ENCODE peak calls at places on chromosomes 2 and 18, in five cellular contexts. D, X, N, P and A are unnamed samples.

GRCh38 chr2:188291142-188291616 is 495 bp upstream of the GULP1 start:
- DNase-seq in D (peak), X (peak), N (no peak), P (peak), A (no peak)

GRCh38 chr2:134287323-134287722 is 33.5 kb downstream of the MGAT5 start:
- DNase-seq in D (no peak), X (no peak), N (no peak), P (no peak), A (no peak)

GRCh38 chr2:56018202-56018601 is 94.6 kb upstream of the EFEMP1 start:
- DNase-seq in D (no peak), X (no peak), N (no peak), P (no peak), A (no peak)

GRCh38 chr2:31354837-31355236 is 59.7 kb downstream of the XDH start:
- DNase-seq in D (no peak), X (peak), N (no peak), P (peak), A (no peak)

GRCh38 chr18:78571063-78571785 is 408.4 kb upstream of the SALL3 start:
- DNase-seq in D (no peak), X (no peak), N (no peak), P (no peak), A (no peak)

GRCh38 chr18:31723998-31724711 is 36.5 kb downstream of the SLC25A52 start:
- DNase-seq in D (no peak), X (peak), N (no peak), P (no peak), A (no peak)

GRCh38 chr2:135532581-135532980 is 1.3 kb downstream of the R3HDM1 start:
- DNase-seq in D (no peak), X (no peak), N (no peak), P (no peak), A (no peak)

GRCh38 chr2:118146315-118147283 is 58.3 kb downstream of the INSIG2 start:
- DNase-seq in D (no peak), X (no peak), N (no peak), P (no peak), A (no peak)

GRCh38 chr2:63792523-63792922 is 49.2 kb upstream of the UGP2 start:
- DNase-seq in D (peak), X (peak), N (no peak), P (peak), A (no peak)

GRCh38 chr2:102514061-102514785 is 41.2 kb downstream of the SLC9A4 start:
- DNase-seq in D (peak), X (peak), N (no peak), P (peak), A (peak)

GRCh38 chr18:64539852-64540251 is 391.0 kb upstream of the LINC00305 start:
- DNase-seq in D (no peak), X (no peak), N (no peak), P (no peak), A (no peak)

GRCh38 chr2:237482485-237482884 is 4.6 kb upstream of the MLPH start:
- DNase-seq in D (no peak), X (peak), N (peak), P (peak), A (no peak)

GRCh38 chr18:13437801-13438506 is 219.4 kb downstream of the LDLRAD4 start:
- DNase-seq in D (no peak), X (no peak), N (no peak), P (no peak), A (no peak)

GRCh38 chr2:163778045-163778753 is 42.4 kb upstream of the FIGN start:
- DNase-seq in D (peak), X (peak), N (no peak), P (peak), A (peak)

GRCh38 chr2:222576390-222577081 is 79.4 kb downstream of the FARSB start:
- DNase-seq in D (no peak), X (no peak), N (no peak), P (no peak), A (no peak)

GRCh38 chr2:226213717-226214116 is 585.9 kb downstream of the IRS1 start:
- DNase-seq in D (peak), X (peak), N (no peak), P (peak), A (no peak)

GRCh38 chr2:185456517-185456916 is 282.1 kb upstream of the FSIP2 start:
- DNase-seq in D (no peak), X (peak), N (no peak), P (no peak), A (no peak)

GRCh38 chr2:217939220-217939619 is 63.6 kb downstream of the TNS1 start:
- DNase-seq in D (no peak), X (no peak), N (peak), P (no peak), A (no peak)

GRCh38 chr2:187210726-187211125 is 237.3 kb downstream of the CALCRL start:
- DNase-seq in D (no peak), X (no peak), N (no peak), P (no peak), A (no peak)

GRCh38 chr2:69083126-69083733 is 70.3 kb downstream of the ANTXR1 start:
- DNase-seq in D (no peak), X (no peak), N (no peak), P (peak), A (no peak)

GRCh38 chr2:240468300-240469238 is 33.1 kb downstream of the GPC1 start:
- DNase-seq in D (no peak), X (no peak), N (peak), P (no peak), A (no peak)

GRCh38 chr2:240467149-240467642 is 31.7 kb downstream of the GPC1 start:
- DNase-seq in D (no peak), X (no peak), N (peak), P (no peak), A (no peak)

GRCh38 chr2:240469747-240470146 is 34.3 kb downstream of the GPC1 start:
- DNase-seq in D (no peak), X (no peak), N (peak), P (no peak), A (no peak)

GRCh38 chr2:240467659-240468299 is 32.3 kb downstream of the GPC1 start:
- DNase-seq in D (no peak), X (no peak), N (peak), P (no peak), A (peak)

DNA sequence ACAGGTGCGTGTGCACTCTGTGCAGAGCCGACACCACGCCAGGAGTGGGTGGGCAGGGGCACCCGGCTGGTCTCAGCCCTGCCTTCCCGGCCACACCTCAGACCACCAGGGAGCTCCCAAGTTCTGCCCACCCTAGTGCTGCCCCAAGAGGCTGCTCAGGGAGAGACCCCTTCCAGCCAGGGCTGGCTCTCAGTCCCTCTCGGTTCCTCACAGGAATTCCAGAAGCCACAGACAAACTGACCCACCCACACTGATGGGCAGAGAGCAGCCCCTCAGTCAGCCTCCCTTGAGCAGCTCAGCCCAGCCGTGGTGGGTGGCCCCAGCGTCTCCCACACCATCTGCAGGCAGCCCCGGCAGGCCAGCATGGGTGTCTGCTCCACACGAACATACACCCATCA is 33.8 kb downstream of the GPC1 start:
- DNase-seq in D (no peak), X (no peak), N (peak), P (no peak), A (no peak)
- TF ChIP-seq CTCF in D (no peak), X (no peak), N (no peak), P (no peak), A (no peak)

GRCh38 chr2:158103358-158104021 is 1.8 kb downstream of the UPP2 start:
- DNase-seq in D (peak), X (no peak), N (no peak), P (no peak), A (no peak)
- H3K4me3 ChIP-seq in D (no peak), X (no peak), N (no peak), P (no peak), A (no peak)

GRCh38 chr2:107645586-107645985 is 181.1 kb upstream of the RGPD4 start:
- DNase-seq in D (no peak), X (no peak), N (no peak), P (no peak), A (no peak)

GRCh38 chr2:107648781-107649413 is 177.8 kb upstream of the RGPD4 start:
- DNase-seq in D (no peak), X (no peak), N (no peak), P (no peak), A (peak)
- TF ChIP-seq CTCF in D (peak), X (no peak), N (no peak), P (no peak), A (no peak)

GRCh38 chr2:230893881-230894781 is 29.4 kb downstream of the ITM2C start:
- DNase-seq in D (no peak), X (peak), N (peak), P (no peak), A (no peak)

GRCh38 chr2:230896346-230897115 is 28.5 kb downstream of the GPR55 start:
- DNase-seq in D (no peak), X (no peak), N (peak), P (no peak), A (no peak)

GRCh38 chr2:230893338-230893737 is 28.6 kb downstream of the ITM2C start:
- DNase-seq in D (no peak), X (no peak), N (peak), P (no peak), A (no peak)

GRCh38 chr2:230898016-230898415 is 27.0 kb downstream of the GPR55 start:
- DNase-seq in D (no peak), X (no peak), N (peak), P (no peak), A (no peak)

GRCh38 chr2:230895536-230896345 is 29.3 kb downstream of the GPR55 start:
- DNase-seq in D (no peak), X (no peak), N (peak), P (no peak), A (no peak)
- H3K4me3 ChIP-seq in D (no peak), X (no peak), N (no peak), P (no peak), A (no peak)

GRCh38 chr2:73268831-73269685 is 15.2 kb downstream of the FBXO41 start:
- DNase-seq in D (no peak), X (no peak), N (peak), P (peak), A (peak)
- TF ChIP-seq CTCF in D (peak), X (no peak), N (no peak), P (peak), A (peak)

DNA sequence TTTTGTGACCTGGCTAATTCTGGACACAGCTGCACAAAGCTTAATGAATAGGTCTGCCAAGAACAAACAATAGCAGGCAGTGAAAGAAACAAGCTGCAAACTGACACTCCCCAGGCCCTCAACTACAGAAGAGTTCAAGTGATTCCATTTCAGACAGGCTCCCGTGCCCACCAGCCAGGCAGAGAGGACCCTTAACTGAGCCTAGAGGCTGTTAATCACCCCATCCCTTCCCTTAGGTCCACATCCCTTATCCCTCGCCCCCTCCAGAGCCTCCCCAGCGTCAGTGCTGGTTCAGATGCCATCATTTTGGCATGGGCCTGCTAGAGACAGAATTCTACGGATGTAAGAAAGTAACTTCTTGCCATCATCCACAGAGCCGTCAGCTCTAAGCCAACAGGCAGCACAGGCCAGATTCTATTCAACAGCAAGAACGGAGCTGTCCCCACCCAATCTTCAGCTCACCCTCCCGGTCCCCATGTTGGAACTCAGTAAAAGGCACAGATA is 7.2 kb downstream of the CYB5A start:
- DNase-seq in D (no peak), X (no peak), N (no peak), P (no peak), A (no peak)
- H3K4me3 ChIP-seq in D (no peak), X (no peak), N (no peak), P (no peak), A (no peak)

GRCh38 chr18:63320041-63320689 is 596 bp upstream of the BCL2 start:
- DNase-seq in D (no peak), X (peak), N (peak), P (peak), A (no peak)
- TF ChIP-seq CTCF in D (no peak), X (peak), N (peak), P (peak), A (peak)